ENCODE peak calls at places on chromosomes 5 and 9, in five cellular contexts. B, T, P, E and F are unnamed samples.

GRCh38 chr9:71609453-71609840 is 158.9 kb downstream of the CEMIP2 start:
- DNase-seq in B (no peak), T (no peak), P (no peak), E (no peak), F (peak; percentile 21)

GRCh38 chr5:69510694-69511093 is 18.1 kb downstream of the OCLN start:
- DNase-seq in B (no peak), T (no peak), P (no peak), E (no peak), F (no peak)

GRCh38 chr5:169050146-169050571 is 250.8 kb downstream of the SLIT3 start:
- DNase-seq in B (peak; percentile 38), T (no peak), P (no peak), E (no peak), F (no peak)

GRCh38 chr5:120345947-120346346 is 118.2 kb upstream of the PRR16 start:
- DNase-seq in B (no peak), T (peak; percentile 6), P (no peak), E (no peak), F (no peak)

GRCh38 chr5:10594591-10595210 is 30.8 kb downstream of the ANKRD33B start:
- DNase-seq in B (peak; percentile 41), T (peak; percentile 79), P (peak; percentile 30), E (no peak), F (peak; percentile 48)

GRCh38 chr5:34007116-34007674 is 655 bp downstream of the AMACR start:
- DNase-seq in B (peak; percentile 23), T (peak; percentile 25), P (no peak), E (no peak), F (peak; percentile 16)

GRCh38 chr5:40981420-40981819 is 72.1 kb downstream of the C7 start:
- DNase-seq in B (no peak), T (no peak), P (no peak), E (no peak), F (no peak)

GRCh38 chr5:154519375-154519774 is 41.3 kb upstream of the HAND1 start:
- DNase-seq in B (peak; percentile 12), T (peak; percentile 71), P (peak; percentile 58), E (no peak), F (no peak)

GRCh38 chr5:181192337-181193046 is 12.5 kb downstream of the TRIM7 start:
- DNase-seq in B (no peak), T (no peak), P (no peak), E (no peak), F (no peak)